ENCODE peak calls at places on chromosome 1, in ten cellular contexts. One of them, this sample, is unnamed.

GRCh38 chr1:17475729-17476128 is 36.3 kb upstream of the RCC2 start:
- DNase-seq in retinal pigment epithelial cell: no peak
- DNase-seq in activated CD8-positive, alpha-beta memory T cell treated with anti-CD3 and anti-CD28 coated beads, Interleukin-2, amount 50 U/mL, for 4 hours: no peak
- DNase-seq in cardiac muscle cell: peak
- DNase-seq in effector memory CD8-positive, alpha-beta T cell: no peak
- DNase-seq in uterus: no peak
- DNase-seq in upper lobe of left lung: no peak
- DNase-seq in midbrain: no peak
- DNase-seq in HT1080: peak
- DNase-seq in NAMALWA: no peak
- DNase-seq in this sample: peak

GRCh38 chr1:59695301-59695700 is 119.4 kb upstream of the HOOK1 start:
- DNase-seq in retinal pigment epithelial cell: no peak
- DNase-seq in activated CD8-positive, alpha-beta memory T cell treated with anti-CD3 and anti-CD28 coated beads, Interleukin-2, amount 50 U/mL, for 4 hours: no peak
- DNase-seq in cardiac muscle cell: no peak
- DNase-seq in effector memory CD8-positive, alpha-beta T cell: no peak
- DNase-seq in uterus: no peak
- DNase-seq in upper lobe of left lung: no peak
- DNase-seq in midbrain: no peak
- DNase-seq in HT1080: no peak
- DNase-seq in NAMALWA: no peak
- DNase-seq in this sample: no peak

GRCh38 chr1:155499953-155500621 is 62.5 kb downstream of the ASH1L start:
- DNase-seq in retinal pigment epithelial cell: peak
- DNase-seq in activated CD8-positive, alpha-beta memory T cell treated with anti-CD3 and anti-CD28 coated beads, Interleukin-2, amount 50 U/mL, for 4 hours: no peak
- DNase-seq in cardiac muscle cell: peak
- DNase-seq in effector memory CD8-positive, alpha-beta T cell: no peak
- DNase-seq in uterus: no peak
- DNase-seq in upper lobe of left lung: no peak
- DNase-seq in midbrain: peak
- DNase-seq in HT1080: no peak
- DNase-seq in NAMALWA: peak
- DNase-seq in this sample: no peak

GRCh38 chr1:226158457-226158856 is 28.1 kb downstream of the ACBD3 start:
- DNase-seq in retinal pigment epithelial cell: no peak
- DNase-seq in activated CD8-positive, alpha-beta memory T cell treated with anti-CD3 and anti-CD28 coated beads, Interleukin-2, amount 50 U/mL, for 4 hours: no peak
- DNase-seq in cardiac muscle cell: no peak
- DNase-seq in effector memory CD8-positive, alpha-beta T cell: no peak
- DNase-seq in uterus: no peak
- DNase-seq in upper lobe of left lung: no peak
- DNase-seq in midbrain: no peak
- DNase-seq in HT1080: no peak
- DNase-seq in NAMALWA: no peak
- DNase-seq in this sample: no peak

GRCh38 chr1:112673589-112674439 is 645 bp upstream of the MOV10 start:
- DNase-seq in retinal pigment epithelial cell: no peak
- DNase-seq in activated CD8-positive, alpha-beta memory T cell treated with anti-CD3 and anti-CD28 coated beads, Interleukin-2, amount 50 U/mL, for 4 hours: no peak
- DNase-seq in cardiac muscle cell: peak
- DNase-seq in effector memory CD8-positive, alpha-beta T cell: no peak
- DNase-seq in uterus: no peak
- DNase-seq in upper lobe of left lung: no peak
- DNase-seq in midbrain: peak
- DNase-seq in HT1080: peak
- DNase-seq in NAMALWA: peak
- DNase-seq in this sample: peak

GRCh38 chr1:85322655-85323054 is 46.2 kb upstream of the BCL10 start:
- DNase-seq in retinal pigment epithelial cell: no peak
- DNase-seq in activated CD8-positive, alpha-beta memory T cell treated with anti-CD3 and anti-CD28 coated beads, Interleukin-2, amount 50 U/mL, for 4 hours: no peak
- DNase-seq in cardiac muscle cell: no peak
- DNase-seq in effector memory CD8-positive, alpha-beta T cell: no peak
- DNase-seq in uterus: no peak
- DNase-seq in upper lobe of left lung: no peak
- DNase-seq in midbrain: no peak
- DNase-seq in HT1080: peak
- DNase-seq in NAMALWA: no peak
- DNase-seq in this sample: no peak

GRCh38 chr1:180502361-180503273 is at the start of gene ACBD6:
- DNase-seq in retinal pigment epithelial cell: peak
- DNase-seq in activated CD8-positive, alpha-beta memory T cell treated with anti-CD3 and anti-CD28 coated beads, Interleukin-2, amount 50 U/mL, for 4 hours: peak
- DNase-seq in cardiac muscle cell: peak
- DNase-seq in effector memory CD8-positive, alpha-beta T cell: peak
- DNase-seq in uterus: peak
- DNase-seq in upper lobe of left lung: peak
- DNase-seq in midbrain: peak
- DNase-seq in HT1080: peak
- DNase-seq in NAMALWA: peak
- DNase-seq in this sample: peak

GRCh38 chr1:220787069-220787614 is 429 bp downstream of the MTARC1 start:
- DNase-seq in retinal pigment epithelial cell: no peak
- DNase-seq in activated CD8-positive, alpha-beta memory T cell treated with anti-CD3 and anti-CD28 coated beads, Interleukin-2, amount 50 U/mL, for 4 hours: no peak
- DNase-seq in cardiac muscle cell: no peak
- DNase-seq in effector memory CD8-positive, alpha-beta T cell: no peak
- DNase-seq in uterus: no peak
- DNase-seq in upper lobe of left lung: peak
- DNase-seq in midbrain: no peak
- DNase-seq in HT1080: no peak
- DNase-seq in NAMALWA: no peak
- DNase-seq in this sample: no peak